ENCODE peak calls at places on chromosomes 1 and 21, in five cellular contexts. G is GM23338, Z is PC-3, L is fibroblast of lung, S is GM12878. F is an unnamed sample.

GRCh38 chr1:4079815-4080214 is 179.7 kb upstream of the C1orf174 start:
- DNase-seq in G (no peak), Z (no peak), L (no peak), S (no peak), F (no peak)

GRCh38 chr1:32071758-32072621 is 749 bp upstream of the TMEM39B start:
- DNase-seq in G (peak; percentile 32), Z (peak; percentile 64), L (peak; percentile 69), S (no peak), F (no peak)

GRCh38 chr1:68301538-68301937 is 69.2 kb upstream of the WLS start:
- DNase-seq in G (no peak), Z (peak; percentile 82), L (no peak), S (no peak), F (no peak)

GRCh38 chr21:33908760-33909159 is 6.8 kb downstream of the ATP5PO start:
- DNase-seq in G (no peak), Z (no peak), L (no peak), S (no peak), F (no peak)

GRCh38 chr1:241608379-241609033 is 31.7 kb downstream of the CHML start:
- DNase-seq in G (no peak), Z (peak; percentile 94), L (peak; percentile 61), S (no peak), F (no peak)

GRCh38 chr21:38773108-38774061 is 32.3 kb upstream of the ETS2 start:
- DNase-seq in G (no peak), Z (peak; percentile 95), L (peak; percentile 98), S (no peak), F (no peak)

GRCh38 chr1:174768949-174769348 is 230.8 kb upstream of the CACYBP start:
- DNase-seq in G (no peak), Z (no peak), L (no peak), S (no peak), F (no peak)

GRCh38 chr1:12604986-12605385 is 13.0 kb downstream of the DHRS3 start:
- DNase-seq in G (no peak), Z (no peak), L (no peak), S (no peak), F (no peak)

GRCh38 chr21:46604975-46605758 is at the start of gene S100B:
- DNase-seq in G (peak; percentile 33), Z (no peak), L (no peak), S (no peak), F (no peak)

GRCh38 chr1:89525169-89525855 is 683 bp downstream of the LRRC8B start:
- DNase-seq in G (peak; percentile 73), Z (no peak), L (peak; percentile 25), S (peak; percentile 35), F (peak; percentile 89)

GRCh38 chr1:204664251-204664650 is 21.3 kb downstream of the LRRN2 start:
- DNase-seq in G (no peak), Z (no peak), L (no peak), S (no peak), F (no peak)

GRCh38 chr1:179825798-179826460 is 51.7 kb downstream of the TOR1AIP2 start:
- DNase-seq in G (no peak), Z (no peak), L (no peak), S (no peak), F (no peak)

GRCh38 chr1:2290171-2290578 is 62.1 kb downstream of the SKI start:
- DNase-seq in G (no peak), Z (no peak), L (no peak), S (no peak), F (no peak)

GRCh38 chr1:8447616-8448150 is 129.8 kb downstream of the SLC45A1 start:
- DNase-seq in G (no peak), Z (no peak), L (no peak), S (no peak), F (no peak)

GRCh38 chr1:226661965-226662364 is 77.1 kb downstream of the ITPKB start:
- DNase-seq in G (no peak), Z (no peak), L (peak; percentile 16), S (no peak), F (no peak)

GRCh38 chr1:205191127-205191577 is 20.4 kb downstream of the DSTYK start:
- DNase-seq in G (no peak), Z (no peak), L (peak; percentile 50), S (no peak), F (no peak)

GRCh38 chr1:183215936-183216335 is 29.9 kb downstream of the LAMC2 start:
- DNase-seq in G (no peak), Z (no peak), L (no peak), S (no peak), F (no peak)

GRCh38 chr1:183210678-183211077 is 24.6 kb downstream of the LAMC2 start:
- DNase-seq in G (no peak), Z (no peak), L (no peak), S (no peak), F (no peak)

GRCh38 chr1:183212870-183213269 is 26.8 kb downstream of the LAMC2 start:
- DNase-seq in G (no peak), Z (no peak), L (no peak), S (no peak), F (no peak)

GRCh38 chr1:183215076-183215720 is 29.1 kb downstream of the LAMC2 start:
- DNase-seq in G (no peak), Z (no peak), L (no peak), S (no peak), F (no peak)

DNA sequence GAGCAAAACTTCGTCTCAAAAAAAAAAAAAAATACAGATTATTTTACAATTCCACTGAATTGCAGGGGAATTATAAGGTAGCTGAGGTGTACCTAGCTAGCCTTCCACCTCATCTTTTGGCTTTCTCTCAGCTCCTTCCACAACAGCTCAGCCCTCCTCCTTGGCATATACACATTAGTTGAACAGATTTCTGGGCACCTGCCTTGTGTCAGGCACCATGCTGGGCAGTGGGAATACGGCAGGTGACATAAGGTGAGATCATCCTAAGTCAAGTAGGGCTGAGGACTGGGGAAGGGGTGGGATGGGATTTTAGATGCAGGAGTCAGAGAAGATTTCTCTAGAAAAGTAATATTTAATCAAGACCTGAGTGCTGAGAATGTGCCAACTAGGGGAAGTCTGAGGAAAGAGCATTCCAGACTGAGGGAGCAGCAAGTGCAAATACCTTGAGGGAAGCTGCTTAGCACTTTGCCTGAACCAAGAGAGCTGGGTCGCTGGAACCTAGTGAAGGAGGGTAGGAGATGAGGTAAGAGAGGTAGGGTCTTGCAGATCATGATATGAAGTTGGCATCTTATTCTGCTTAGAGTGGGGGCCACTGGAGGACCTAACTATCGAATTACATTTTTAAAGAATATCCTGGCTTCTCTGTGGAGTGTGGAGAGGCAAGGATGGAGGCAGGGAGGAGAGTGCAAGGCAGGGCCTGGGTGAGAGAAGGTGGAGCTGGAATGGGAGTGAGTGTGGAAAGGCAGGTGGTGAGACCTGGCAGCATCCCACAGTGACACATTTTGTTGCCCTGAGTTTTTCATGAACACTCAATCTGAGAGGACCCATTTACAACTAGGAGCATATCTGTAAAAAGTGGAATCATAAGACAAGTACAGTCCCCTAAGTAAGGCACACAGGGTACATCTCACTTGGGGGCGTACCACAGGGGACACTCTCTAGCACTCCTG is 28.2 kb downstream of the LAMC2 start:
- DNase-seq in G (no peak), Z (no peak), L (no peak), S (no peak), F (no peak)
- H4K20me1 ChIP-seq in G (no peaks in the 10 kb centered on the region), Z (no peaks in the 10 kb centered on the region), L (no peaks in the 10 kb centered on the region), S (no peaks in the 10 kb centered on the region), F (no peaks in the 10 kb centered on the region)

GRCh38 chr1:183808296-183809027 is 3.5 kb downstream of the RGL1 start:
- DNase-seq in G (no peak), Z (no peak), L (no peak), S (no peak), F (no peak)

GRCh38 chr1:183810172-183810571 is 5.3 kb downstream of the RGL1 start:
- DNase-seq in G (no peak), Z (no peak), L (no peak), S (peak; percentile 40), F (no peak)

GRCh38 chr1:183810756-183811155 is 5.8 kb downstream of the RGL1 start:
- DNase-seq in G (no peak), Z (peak; percentile 5), L (no peak), S (no peak), F (no peak)

GRCh38 chr1:183812686-183813569 is 8.0 kb downstream of the RGL1 start:
- DNase-seq in G (peak; percentile 44), Z (no peak), L (peak; percentile 58), S (no peak), F (no peak)

GRCh38 chr1:183812111-183812510 is 7.2 kb downstream of the RGL1 start:
- DNase-seq in G (no peak), Z (no peak), L (no peak), S (no peak), F (no peak)
- H4K20me1 ChIP-seq in G (no peaks in the 10 kb centered on the region), Z (no peaks in the 10 kb centered on the region), L (no peaks in the 10 kb centered on the region), S (no peaks in the 10 kb centered on the region), F (no peaks in the 10 kb centered on the region)

GRCh38 chr21:42251654-42252053 is 32.7 kb downstream of the ABCG1 start:
- DNase-seq in G (no peak), Z (no peak), L (no peak), S (no peak), F (no peak)

GRCh38 chr21:42252267-42252666 is 33.3 kb downstream of the ABCG1 start:
- DNase-seq in G (no peak), Z (no peak), L (no peak), S (no peak), F (no peak)

GRCh38 chr21:42253466-42253865 is 34.5 kb downstream of the ABCG1 start:
- DNase-seq in G (no peak), Z (no peak), L (no peak), S (no peak), F (no peak)

GRCh38 chr21:42254631-42255030 is 35.7 kb downstream of the ABCG1 start:
- DNase-seq in G (no peak), Z (no peak), L (no peak), S (no peak), F (no peak)

DNA sequence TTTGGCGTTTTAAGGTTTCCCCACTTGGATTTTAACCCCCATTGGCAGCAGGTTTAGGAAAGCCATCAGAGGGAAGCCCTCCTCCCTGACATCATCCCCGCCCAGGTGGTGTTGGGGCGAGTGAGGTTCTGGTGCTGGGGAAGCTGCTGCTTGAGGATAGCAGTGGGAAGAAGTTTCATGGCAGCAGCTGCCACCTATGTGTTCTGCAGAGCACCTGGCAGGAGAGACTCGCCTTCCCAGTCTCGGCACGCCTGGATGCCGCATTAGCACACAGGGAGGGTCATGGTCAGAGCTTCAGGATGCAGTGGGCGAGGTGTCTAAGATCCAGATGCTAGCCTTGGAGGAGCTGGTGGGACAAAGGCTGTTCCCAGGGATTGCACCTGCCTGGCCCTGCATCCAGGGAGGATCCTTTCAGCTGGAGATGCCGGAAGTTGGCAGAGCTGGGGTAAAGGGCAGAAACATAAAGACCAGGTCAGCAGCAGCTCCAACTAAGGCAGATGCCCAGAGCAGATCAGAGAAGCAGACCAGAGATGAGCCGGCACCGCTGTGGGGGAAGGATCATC is 33.9 kb downstream of the ABCG1 start:
- DNase-seq in G (no peak), Z (no peak), L (no peak), S (no peak), F (no peak)
- H4K20me1 ChIP-seq in G (no peaks in the 10 kb centered on the region), Z (no peaks in the 10 kb centered on the region), L (no peaks in the 10 kb centered on the region), S (no peaks in the 10 kb centered on the region), F (no peaks in the 10 kb centered on the region)

DNA sequence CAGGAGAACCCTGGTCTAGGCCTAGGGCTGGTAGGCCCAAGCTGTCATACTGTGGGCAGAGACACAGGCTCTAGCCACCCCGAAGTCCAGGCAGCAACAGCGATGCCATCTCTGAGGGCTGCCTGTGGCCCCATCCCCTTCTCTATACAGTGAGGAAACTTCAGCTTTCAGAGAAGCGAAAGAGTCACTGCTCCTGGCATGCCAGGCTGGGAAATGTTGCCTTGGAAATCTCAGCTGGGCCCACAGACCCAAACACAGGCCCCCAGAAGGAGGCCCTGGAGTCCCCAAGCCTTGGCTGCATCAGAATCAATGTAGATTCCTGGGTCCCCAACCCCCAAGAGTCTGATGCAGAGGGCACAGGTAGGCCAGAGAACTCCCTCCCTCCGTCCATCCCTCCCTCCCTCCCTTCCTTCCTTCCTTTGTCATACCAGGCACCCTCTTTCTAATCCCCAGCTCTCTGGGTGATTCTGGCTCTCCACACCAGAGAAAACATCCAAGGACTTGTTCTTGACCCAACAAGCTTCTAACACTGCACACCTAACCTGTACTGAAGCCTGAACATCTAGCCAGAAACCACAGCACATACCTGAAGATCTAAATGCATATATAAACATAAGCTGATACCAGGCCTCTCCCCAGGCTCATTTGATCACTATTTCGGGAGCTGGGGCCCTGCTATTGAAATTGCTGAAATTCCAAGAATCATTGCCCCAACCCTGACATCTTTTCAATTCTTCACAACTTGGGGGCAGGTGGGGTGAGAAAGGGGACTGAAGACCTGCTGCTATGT is 143.2 kb upstream of the EDN2 start:
- DNase-seq in G (no peak), Z (no peak), L (no peak), S (no peak), F (no peak)
- H4K20me1 ChIP-seq in G (no peaks in the 10 kb centered on the region), Z (no peaks in the 10 kb centered on the region), L (no peaks in the 10 kb centered on the region), S (no peaks in the 10 kb centered on the region), F (no peaks in the 10 kb centered on the region)

F was measured in Karpas-422.